ENCODE peak calls at places on chromosomes 12 and 14, in ten cellular contexts. M, Y, T, R, Z, F, U, S, J and V are unnamed samples.

GRCh38 chr14:102008891-102009290 is 44.5 kb downstream of the DYNC1H1 start:
- DNase-seq in Y (no peak), Z (no peak), R (no peak), J (no peak), M (no peak), U (no peak), S (no peak), T (no peak), F (no peak), V (no peak)

GRCh38 chr14:82621881-82622450 is 1088.3 kb upstream of the SEL1L start:
- DNase-seq in M (no peak), J (no peak), S (no peak), R (no peak), U (no peak), T (no peak), F (no peak), Z (no peak), Y (no peak), V (no peak)

GRCh38 chr14:32258574-32258973 is 55.5 kb upstream of the RNU6-8 start:
- DNase-seq in T (no peak), R (peak; percentile 54), Z (no peak), J (no peak), M (no peak), U (no peak), Y (no peak), S (no peak), F (no peak), V (peak; percentile 9)

GRCh38 chr14:56359245-56359644 is 220.4 kb upstream of the TMEM260 start:
- DNase-seq in Z (no peak), J (no peak), T (no peak), U (no peak), F (no peak), R (no peak), M (no peak), Y (no peak), S (no peak), V (no peak)

GRCh38 chr12:65499167-65499566 is 220.7 kb downstream of the MSRB3 start:
- DNase-seq in Z (no peak), Y (no peak), J (no peak), S (no peak), M (no peak), U (no peak), T (no peak), R (no peak), F (no peak), V (no peak)

GRCh38 chr12:120538281-120539156 is 4.4 kb downstream of the RNF10 start:
- DNase-seq in M (peak; percentile 93), F (no peak), Y (no peak), J (peak; percentile 82), R (peak; percentile 39), Z (peak; percentile 73), U (peak; percentile 70), T (no peak), S (peak; percentile 87), V (peak; percentile 54)

GRCh38 chr14:43949410-43949809 is 557.7 kb downstream of the FSCB start:
- DNase-seq in R (no peak), M (no peak), Y (no peak), U (no peak), S (no peak), F (no peak), T (no peak), J (no peak), Z (no peak), V (no peak)

GRCh38 chr14:33668066-33668465 is 282.8 kb downstream of the EGLN3 start:
- DNase-seq in Z (no peak), Y (no peak), J (no peak), U (no peak), F (no peak), M (no peak), R (no peak), S (no peak), T (no peak), V (no peak)

GRCh38 chr14:22465201-22465835 is 123.7 kb downstream of the DAD1 start:
- DNase-seq in Y (no peak), M (no peak), J (no peak), Z (no peak), S (no peak), R (no peak), F (no peak), T (no peak), U (no peak), V (no peak)

GRCh38 chr12:75959506-75959905 is 72.1 kb downstream of the PHLDA1 start:
- DNase-seq in Y (no peak), T (no peak), F (no peak), U (no peak), S (no peak), J (no peak), Z (no peak), R (no peak), M (no peak), V (no peak)

GRCh38 chr12:53207042-53207441 is at the start of gene ITGB7:
- DNase-seq in U (peak; percentile 58), F (no peak), M (no peak), T (no peak), Z (no peak), S (no peak), J (peak; percentile 90), R (no peak), Y (no peak), V (peak; percentile 32)

GRCh38 chr12:50006754-50007442 is 18.4 kb downstream of the RACGAP1 start:
- DNase-seq in J (no peak), M (no peak), T (no peak), U (no peak), S (no peak), Z (no peak), Y (no peak), F (no peak), R (no peak), V (no peak)

GRCh38 chr12:4194661-4195060 is 78.9 kb upstream of the CCND2 start:
- DNase-seq in Z (no peak), R (no peak), T (no peak), M (no peak), F (no peak), U (no peak), J (no peak), Y (no peak), S (no peak), V (no peak)

GRCh38 chr14:92601131-92601710 is 87.6 kb downstream of the RIN3 start:
- DNase-seq in S (no peak), U (no peak), M (no peak), Z (no peak), T (no peak), R (no peak), J (no peak), F (no peak), Y (no peak), V (no peak)

DNA sequence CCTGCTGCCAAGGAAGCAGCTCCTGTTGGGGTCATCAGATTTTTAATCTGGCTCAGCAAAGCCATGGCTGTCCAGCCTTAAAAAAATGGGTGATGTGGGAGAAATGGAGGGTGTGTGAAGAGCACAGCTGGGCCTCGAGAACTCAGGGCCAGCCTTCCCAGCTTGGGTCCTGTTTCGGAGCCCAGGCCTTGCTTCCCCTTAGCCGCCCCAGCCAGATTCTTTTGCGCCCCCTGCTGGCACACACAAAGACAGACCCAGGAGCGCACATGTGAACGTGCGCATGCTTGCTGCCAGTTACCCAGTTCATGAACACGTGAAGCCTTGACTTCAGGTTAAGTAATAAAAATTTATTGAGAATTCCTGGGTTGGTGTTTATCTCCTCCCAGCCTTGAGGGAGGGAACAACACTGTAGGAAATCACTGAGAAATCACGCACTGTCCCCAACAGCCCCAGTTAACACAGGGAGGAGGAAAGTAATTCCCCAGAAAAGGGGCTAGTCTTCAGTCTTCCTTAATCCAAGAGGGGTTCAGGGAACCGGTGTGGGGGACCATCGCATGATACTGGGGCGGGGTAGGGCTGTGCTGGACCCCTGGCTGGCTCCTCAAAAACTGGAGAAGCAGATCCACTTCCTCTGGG is 5.3 kb downstream of the PHB2 start:
- DNase-seq in T (no peak), Z (peak; percentile 72), U (peak; percentile 92), M (peak; percentile 86), F (peak; percentile 79), J (peak; percentile 97), S (peak; percentile 89), Y (peak; percentile 74), R (peak; percentile 87), V (peak; percentile 91)
- TF ChIP-seq POLR2A in T (no peak), Z (peak; percentile 54), U (peak; percentile 41), M (no peak), F (peak; percentile 56), J (no peak), S (no peak), Y (no peak), R (no peak), V (peak; percentile 42)

DNA sequence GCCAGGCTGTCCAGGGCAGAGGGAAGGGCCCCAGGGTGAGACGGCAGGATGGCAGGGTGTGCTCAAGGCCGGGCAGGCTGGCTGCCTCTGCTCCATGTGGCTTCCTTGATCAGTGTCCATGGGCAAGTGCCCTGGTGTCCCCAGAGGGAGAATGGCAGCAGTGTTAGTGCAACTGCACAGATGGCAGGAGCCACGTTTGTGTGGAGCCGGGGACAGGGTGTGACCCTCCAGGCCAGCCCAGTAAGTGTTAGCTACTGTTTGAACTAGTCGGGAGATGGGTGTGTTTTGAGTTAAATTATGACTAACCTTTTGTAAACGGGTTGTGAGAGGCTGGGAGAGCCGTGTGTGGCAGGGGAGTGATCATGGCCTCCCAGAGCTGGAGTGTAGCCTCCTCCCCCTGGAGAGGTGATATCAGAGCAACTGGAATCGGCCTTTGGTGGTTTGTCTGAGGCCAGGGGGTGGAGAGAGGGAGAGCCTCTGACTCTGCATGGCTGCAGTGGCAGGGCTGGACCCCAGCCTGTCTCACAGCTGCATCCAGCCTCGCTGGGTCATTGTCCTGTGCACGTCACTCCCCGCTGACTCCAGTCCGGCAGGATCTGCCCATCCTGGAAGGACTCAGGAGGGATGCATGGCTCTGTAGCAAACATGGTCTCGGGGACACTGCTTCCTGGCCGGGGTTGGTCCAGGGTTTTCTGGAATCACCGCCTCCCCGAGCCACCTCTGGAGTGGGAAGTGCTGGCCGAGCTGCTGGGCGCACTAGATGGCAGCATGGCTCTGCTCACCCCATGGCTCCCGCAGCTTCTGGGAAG is 27.8 kb downstream of the AACS start:
- DNase-seq in T (no peak), S (peak; percentile 77), J (no peak), U (peak; percentile 70), Z (peak; percentile 92), F (no peak), M (no peak), R (no peak), Y (no peak), V (no peak)
- TF ChIP-seq POLR2A in T (no peak), S (no peak), J (no peak), U (no peak), Z (peak; percentile 70), F (no peak), M (no peak), R (no peak), Y (no peak), V (no peak)

DNA sequence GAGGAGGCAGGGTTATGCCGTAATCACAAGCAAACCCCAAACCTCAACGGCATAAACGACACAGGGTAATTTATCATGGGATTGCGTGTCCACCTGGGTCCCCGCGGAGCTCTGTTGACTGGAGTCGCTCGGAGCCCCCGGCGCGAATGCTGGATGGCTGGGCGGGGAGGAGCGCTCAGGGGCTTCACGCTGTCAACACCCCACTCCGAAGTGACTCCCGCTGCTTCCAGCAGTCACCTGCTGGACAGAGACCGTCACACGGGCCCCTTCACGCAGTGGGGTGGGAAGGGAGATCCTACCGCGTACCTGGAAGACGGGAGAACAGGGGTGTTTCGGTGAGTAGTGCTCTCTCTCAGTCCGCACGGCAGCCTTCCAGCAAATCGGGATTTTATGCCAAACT is 4.4 kb upstream of the GALNT9 start:
- DNase-seq in U (no peak), F (no peak), R (no peak), J (no peak), S (no peak), T (no peak), Y (no peak), Z (no peak), M (no peak), V (no peak)
- TF ChIP-seq POLR2A in U (no peak), F (no peak), R (no peak), J (no peak), S (no peak), T (no peak), Y (no peak), Z (no peak), M (no peak), V (no peak)

GRCh38 chr12:110677982-110678381 is 10.9 kb downstream of the HVCN1 start:
- DNase-seq in F (no peak), Y (no peak), Z (no peak), R (no peak), S (no peak), U (no peak), J (peak; percentile 61), M (no peak), T (no peak), V (no peak)
- TF ChIP-seq POLR2A in F (no peak), Y (no peak), Z (no peak), R (no peak), S (no peak), U (no peak), J (no peak), M (no peak), T (no peak), V (no peak)